ENCODE peak calls at places on chromosomes 16 and 17, in five cellular contexts. One of them, this sample, is unnamed.

GRCh38 chr17:50531428-50532025 is 1.0 kb upstream of the EPN3 start:
- DNase-seq in NCI-H446 treated with DMSO at 0.1 percent for 48 hours: no peak
- DNase-seq in psoas muscle: no peak
- DNase-seq in ELF-1: no peak
- DNase-seq in A549: no peak
- DNase-seq in this sample: no peak

GRCh38 chr17:4968916-4969550 is 1.4 kb upstream of the SPAG7 start:
- DNase-seq in NCI-H446 treated with DMSO at 0.1 percent for 48 hours: no peak
- DNase-seq in psoas muscle: peak; percentile 46
- DNase-seq in ELF-1: peak; percentile 56
- DNase-seq in A549: peak; percentile 26
- DNase-seq in this sample: no peak

GRCh38 chr17:66398617-66399016 is 96.2 kb downstream of the PRKCA start:
- DNase-seq in NCI-H446 treated with DMSO at 0.1 percent for 48 hours: no peak
- DNase-seq in psoas muscle: no peak
- DNase-seq in ELF-1: no peak
- DNase-seq in A549: no peak
- DNase-seq in this sample: no peak

GRCh38 chr17:50774225-50774803 is 7.0 kb upstream of the ANKRD40CL start:
- DNase-seq in NCI-H446 treated with DMSO at 0.1 percent for 48 hours: no peak
- DNase-seq in psoas muscle: no peak
- DNase-seq in ELF-1: peak; percentile 49
- DNase-seq in A549: no peak
- DNase-seq in this sample: no peak

GRCh38 chr17:55295411-55296170 is 30.8 kb downstream of the HLF start:
- DNase-seq in NCI-H446 treated with DMSO at 0.1 percent for 48 hours: no peak
- DNase-seq in psoas muscle: peak; percentile 34
- DNase-seq in ELF-1: peak; percentile 79
- DNase-seq in A549: peak; percentile 90
- DNase-seq in this sample: peak; percentile 9

GRCh38 chr16:79593074-79593531 is 7.4 kb downstream of the MAF start:
- DNase-seq in NCI-H446 treated with DMSO at 0.1 percent for 48 hours: no peak
- DNase-seq in psoas muscle: peak; percentile 22
- DNase-seq in ELF-1: no peak
- DNase-seq in A549: no peak
- DNase-seq in this sample: no peak

GRCh38 chr17:73776978-73777567 is 132.8 kb upstream of the SDK2 start:
- DNase-seq in NCI-H446 treated with DMSO at 0.1 percent for 48 hours: no peak
- DNase-seq in psoas muscle: no peak
- DNase-seq in ELF-1: no peak
- DNase-seq in A549: no peak
- DNase-seq in this sample: no peak

GRCh38 chr17:54891176-54891821 is 9.4 kb upstream of the TOM1L1 start:
- DNase-seq in NCI-H446 treated with DMSO at 0.1 percent for 48 hours: peak; percentile 26
- DNase-seq in psoas muscle: no peak
- DNase-seq in ELF-1: peak; percentile 65
- DNase-seq in A549: peak; percentile 80
- DNase-seq in this sample: no peak

GRCh38 chr16:76577003-76577402 is 299.8 kb downstream of the CNTNAP4 start:
- DNase-seq in NCI-H446 treated with DMSO at 0.1 percent for 48 hours: no peak
- DNase-seq in psoas muscle: no peak
- DNase-seq in ELF-1: no peak
- DNase-seq in A549: no peak
- DNase-seq in this sample: no peak

GRCh38 chr16:51440096-51440495 is 289.0 kb upstream of the SALL1 start:
- DNase-seq in NCI-H446 treated with DMSO at 0.1 percent for 48 hours: no peak
- DNase-seq in psoas muscle: no peak
- DNase-seq in ELF-1: no peak
- DNase-seq in A549: no peak
- DNase-seq in this sample: no peak

GRCh38 chr16:47713225-47713595 is 252.1 kb downstream of the PHKB start:
- DNase-seq in NCI-H446 treated with DMSO at 0.1 percent for 48 hours: no peak
- DNase-seq in psoas muscle: no peak
- DNase-seq in ELF-1: no peak
- DNase-seq in A549: no peak
- DNase-seq in this sample: no peak

GRCh38 chr17:45284176-45285140 is 22.6 kb upstream of the SPATA32 start:
- DNase-seq in NCI-H446 treated with DMSO at 0.1 percent for 48 hours: no peak
- DNase-seq in psoas muscle: peak; percentile 80
- DNase-seq in ELF-1: no peak
- DNase-seq in A549: no peak
- DNase-seq in this sample: no peak

GRCh38 chr17:56913000-56913866 is 616 bp downstream of the TRIM25 start:
- DNase-seq in NCI-H446 treated with DMSO at 0.1 percent for 48 hours: no peak
- DNase-seq in psoas muscle: peak; percentile 32
- DNase-seq in ELF-1: no peak
- DNase-seq in A549: no peak
- DNase-seq in this sample: no peak

GRCh38 chr17:45043268-45043681 is 8.2 kb downstream of the DCAKD start:
- DNase-seq in NCI-H446 treated with DMSO at 0.1 percent for 48 hours: no peak
- DNase-seq in psoas muscle: no peak
- DNase-seq in ELF-1: no peak
- DNase-seq in A549: no peak
- DNase-seq in this sample: no peak

GRCh38 chr17:63929860-63930766 is 2.0 kb downstream of the CD79B start:
- DNase-seq in NCI-H446 treated with DMSO at 0.1 percent for 48 hours: no peak
- DNase-seq in psoas muscle: no peak
- DNase-seq in ELF-1: no peak
- DNase-seq in A549: no peak
- DNase-seq in this sample: no peak

GRCh38 chr17:29883497-29883896 is 46.5 kb downstream of the SSH2 start:
- DNase-seq in NCI-H446 treated with DMSO at 0.1 percent for 48 hours: no peak
- DNase-seq in psoas muscle: no peak
- DNase-seq in ELF-1: no peak
- DNase-seq in A549: no peak
- DNase-seq in this sample: no peak

GRCh38 chr16:19265531-19265930 is 20.0 kb upstream of the CLEC19A start:
- DNase-seq in NCI-H446 treated with DMSO at 0.1 percent for 48 hours: no peak
- DNase-seq in psoas muscle: no peak
- DNase-seq in ELF-1: no peak
- DNase-seq in A549: no peak
- DNase-seq in this sample: no peak

GRCh38 chr17:81432873-81433451 is 37.7 kb downstream of the BAHCC1 start:
- DNase-seq in NCI-H446 treated with DMSO at 0.1 percent for 48 hours: peak; percentile 83
- DNase-seq in psoas muscle: no peak
- DNase-seq in ELF-1: no peak
- DNase-seq in A549: no peak
- DNase-seq in this sample: peak; percentile 78

GRCh38 chr16:73329363-73330306 is 281.7 kb upstream of the ZFHX3 start:
- DNase-seq in NCI-H446 treated with DMSO at 0.1 percent for 48 hours: peak; percentile 62
- DNase-seq in psoas muscle: no peak
- DNase-seq in ELF-1: peak; percentile 64
- DNase-seq in A549: no peak
- DNase-seq in this sample: no peak

GRCh38 chr17:51228177-51228576 is 31.7 kb downstream of the MBTD1 start:
- DNase-seq in NCI-H446 treated with DMSO at 0.1 percent for 48 hours: no peak
- DNase-seq in psoas muscle: no peak
- DNase-seq in ELF-1: no peak
- DNase-seq in A549: no peak
- DNase-seq in this sample: no peak

This sample was measured in NCI-H2081 treated with DMSO at 0.1 percent for 48 hours.